ENCODE peak calls at places on chromosomes 7 and 10, in ten cellular contexts. Z is uterus, D is OCI-LY7, Q is heart right ventricle, A is lower lobe of right lung, L is mesendoderm, C is neuronal stem cell, O is thyroid gland, I is fibroblast of lung, E is GM23248. Y is an unnamed sample.

GRCh38 chr7:151249732-151250072 is 1.2 kb upstream of the SMARCD3 start:
- DNase-seq in Z (peak; percentile 79), D (no peak), Q (peak; percentile 59), A (peak; percentile 72), L (peak; percentile 73), C (peak; percentile 27), O (peak; percentile 83), I (peak; percentile 63), E (peak; percentile 75), Y (no peak)

GRCh38 chr7:5627745-5628547 is 153.5 kb downstream of the RNF216 start:
- DNase-seq in Z (no peak), D (no peak), Q (no peak), A (no peak), L (no peak), C (no peak), O (no peak), I (no peak), E (no peak), Y (no peak)

GRCh38 chr7:159103382-159104187 is 41.1 kb downstream of the VIPR2 start:
- DNase-seq in Z (peak; percentile 6), D (no peak), Q (no peak), A (peak; percentile 22), L (no peak), C (no peak), O (no peak), I (no peak), E (no peak), Y (no peak)

GRCh38 chr7:129553861-129554530 is 51.7 kb downstream of the SMKR1 start:
- DNase-seq in Z (no peak), D (peak; percentile 20), Q (no peak), A (no peak), L (no peak), C (no peak), O (no peak), I (peak; percentile 59), E (peak; percentile 85), Y (no peak)

GRCh38 chr7:1703475-1704325 is 33.6 kb downstream of the ELFN1 start:
- DNase-seq in Z (no peak), D (no peak), Q (no peak), A (peak; percentile 17), L (peak; percentile 45), C (no peak), O (no peak), I (no peak), E (no peak), Y (no peak)

GRCh38 chr10:73857446-73857845 is 16.9 kb downstream of the CAMK2G start:
- DNase-seq in Z (no peak), D (no peak), Q (no peak), A (no peak), L (no peak), C (no peak), O (no peak), I (peak; percentile 80), E (no peak), Y (no peak)

GRCh38 chr10:69405221-69405620 is 11.5 kb downstream of the TACR2 start:
- DNase-seq in Z (no peak), D (no peak), Q (no peak), A (no peak), L (no peak), C (no peak), O (no peak), I (peak; percentile 13), E (peak; percentile 28), Y (no peak)

GRCh38 chr7:111516612-111517011 is 45.7 kb downstream of the IMMP2L start:
- DNase-seq in Z (no peak), D (no peak), Q (no peak), A (no peak), L (no peak), C (no peak), O (no peak), I (peak; percentile 25), E (no peak), Y (no peak)

GRCh38 chr10:82419981-82420380 is 545.0 kb downstream of the NRG3 start:
- DNase-seq in Z (no peak), D (no peak), Q (no peak), A (no peak), L (no peak), C (no peak), O (no peak), I (no peak), E (no peak), Y (no peak)

GRCh38 chr7:70659263-70659662 is 472.7 kb upstream of the GALNT17 start:
- DNase-seq in Z (no peak), D (no peak), Q (no peak), A (no peak), L (no peak), C (no peak), O (no peak), I (no peak), E (no peak), Y (no peak)

GRCh38 chr7:152050547-152050971 is 25.1 kb downstream of the GALNT11 start:
- DNase-seq in Z (no peak), D (no peak), Q (no peak), A (no peak), L (peak; percentile 22), C (no peak), O (peak; percentile 14), I (peak; percentile 81), E (peak; percentile 42), Y (no peak)

GRCh38 chr7:154503962-154504550 is 451.9 kb downstream of the DPP6 start:
- DNase-seq in Z (no peak), D (peak; percentile 71), Q (no peak), A (no peak), L (peak; percentile 38), C (peak; percentile 44), O (no peak), I (peak; percentile 26), E (peak; percentile 53), Y (no peak)

GRCh38 chr10:52129410-52130178 is 184.5 kb upstream of the DKK1 start:
- DNase-seq in Z (no peak), D (no peak), Q (no peak), A (no peak), L (no peak), C (no peak), O (no peak), I (no peak), E (no peak), Y (no peak)

GRCh38 chr7:69609901-69610674 is 11.8 kb downstream of the AUTS2 start:
- DNase-seq in Z (no peak), D (no peak), Q (no peak), A (no peak), L (no peak), C (no peak), O (no peak), I (peak; percentile 72), E (no peak), Y (no peak)

GRCh38 chr7:101166603-101166908 is 1.2 kb upstream of the VGF start:
- DNase-seq in Z (no peak), D (no peak), Q (no peak), A (no peak), L (peak; percentile 1), C (no peak), O (no peak), I (no peak), E (no peak), Y (no peak)
- H3K4me3 ChIP-seq in Z (no peak overlapping the region), D (no peak overlapping the region), Q (no peak overlapping the region), A (no peak overlapping the region), L (no peak overlapping the region), C (no peak overlapping the region), O (no peak overlapping the region), I (no peak overlapping the region), E (no peak overlapping the region), Y (no peak overlapping the region)

GRCh38 chr7:98365863-98366561 is 34.9 kb downstream of the BAIAP2L1 start:
- DNase-seq in Z (peak; percentile 61), D (no peak), Q (peak; percentile 33), A (no peak), L (no peak), C (no peak), O (no peak), I (peak; percentile 16), E (no peak), Y (no peak)

GRCh38 chr7:98360221-98361124 is 40.4 kb downstream of the BAIAP2L1 start:
- DNase-seq in Z (no peak), D (no peak), Q (no peak), A (peak; percentile 73), L (peak; percentile 96), C (no peak), O (peak; percentile 85), I (no peak), E (no peak), Y (no peak)

GRCh38 chr7:98359395-98359794 is 41.5 kb downstream of the BAIAP2L1 start:
- DNase-seq in Z (no peak), D (no peak), Q (no peak), A (no peak), L (no peak), C (no peak), O (no peak), I (no peak), E (no peak), Y (no peak)

GRCh38 chr7:98364220-98364619 is 36.7 kb downstream of the BAIAP2L1 start:
- DNase-seq in Z (no peak), D (no peak), Q (no peak), A (no peak), L (no peak), C (no peak), O (no peak), I (no peak), E (no peak), Y (no peak)

DNA sequence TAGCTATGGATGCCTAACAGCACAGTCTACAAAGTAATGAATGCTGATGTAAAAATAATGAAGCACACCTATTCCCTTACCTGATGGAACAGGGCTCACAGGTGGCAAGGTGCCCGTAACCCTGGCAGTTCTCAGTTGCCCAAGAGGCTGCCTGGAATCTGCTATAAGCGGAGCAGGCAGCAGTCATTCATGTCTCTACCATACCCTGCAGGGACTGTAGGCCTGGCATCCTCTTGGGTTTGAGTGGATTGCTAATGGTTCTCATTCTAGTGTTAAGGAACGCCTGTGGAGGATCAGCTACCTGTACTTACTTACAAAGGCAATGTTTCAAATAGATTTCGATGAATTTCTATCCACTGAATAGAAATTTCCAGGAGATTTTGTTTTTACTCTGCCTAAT is 38.4 kb downstream of the BAIAP2L1 start:
- DNase-seq in Z (no peak), D (no peak), Q (no peak), A (no peak), L (peak; percentile 75), C (no peak), O (peak; percentile 15), I (no peak), E (no peak), Y (no peak)
- H3K4me1 ChIP-seq in Z (no peaks in the 10 kb centered on the region), D (no peaks in the 10 kb centered on the region), Q (peaks cover 19% of the 10 kb centered on the region), A (peaks cover 25% of the 10 kb centered on the region), L (peaks cover 2% of the 10 kb centered on the region), C (peaks cover 1% of the 10 kb centered on the region), O (peaks cover 9% of the 10 kb centered on the region), I (no peaks in the 10 kb centered on the region), E (peaks cover 7% of the 10 kb centered on the region), Y (no peaks in the 10 kb centered on the region)

DNA sequence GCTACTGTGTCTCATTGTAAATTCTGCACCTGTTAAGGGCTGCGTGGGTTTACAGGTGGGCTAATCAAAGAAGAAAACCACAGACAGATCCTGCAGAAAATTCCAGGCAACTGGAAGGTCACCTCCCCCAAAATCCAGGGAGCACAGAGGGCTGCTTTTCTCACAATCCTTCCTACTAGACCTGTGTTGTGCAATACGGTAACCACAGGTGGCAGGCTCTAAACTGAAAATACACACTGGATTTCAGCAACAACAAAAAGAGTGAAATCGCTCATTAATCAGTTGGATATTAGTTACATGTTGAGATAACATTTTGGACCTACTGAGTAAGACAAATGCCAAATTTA is 83.2 kb downstream of the SLC16A9 start:
- DNase-seq in Z (no peak), D (no peak), Q (no peak), A (no peak), L (no peak), C (no peak), O (no peak), I (no peak), E (no peak), Y (no peak)
- H3K4me3 ChIP-seq in Z (no peak overlapping the region), D (no peak overlapping the region), Q (no peak overlapping the region), A (no peak overlapping the region), L (no peak overlapping the region), C (no peak overlapping the region), O (no peak overlapping the region), I (no peak overlapping the region), E (no peak overlapping the region), Y (no peak overlapping the region)

GRCh38 chr7:74181821-74182220 is 7.7 kb downstream of the EIF4H start:
- DNase-seq in Z (no peak), D (no peak), Q (no peak), A (no peak), L (no peak), C (no peak), O (no peak), I (peak; percentile 59), E (no peak), Y (no peak)
- H3K4me1 ChIP-seq in Z (peaks cover 11% of the 10 kb centered on the region), D (peaks cover 81% of the 10 kb centered on the region), Q (peaks cover 97% of the 10 kb centered on the region), A (peaks cover 99% of the 10 kb centered on the region), L (peaks cover 5% of the 10 kb centered on the region), C (peaks cover 2% of the 10 kb centered on the region), O (peaks cover 82% of the 10 kb centered on the region), I (peaks cover 13% of the 10 kb centered on the region), E (peaks cover 74% of the 10 kb centered on the region), Y (peaks cover 91% of the 10 kb centered on the region)